ENCODE peak calls at places on chromosomes 4 and X, in six cellular contexts. Y, B, G, J, S and T are unnamed samples.

GRCh38 chrX:22041931-22042530 is 9.9 kb downstream of the PHEX start:
- DNase-seq in G (no peak), B (no peak), S (no peak), J (peak), Y (no peak), T (no peak)

GRCh38 chrX:104013158-104013557 is 350 bp downstream of the H2BW1 start:
- DNase-seq in Y (no peak), J (no peak), S (no peak), G (no peak), B (no peak), T (no peak)

GRCh38 chrX:16853537-16853936 is 16.6 kb downstream of the RBBP7 start:
- DNase-seq in J (no peak), Y (no peak), G (no peak), S (no peak), B (no peak), T (no peak)

GRCh38 chr4:24394041-24394440 is 190.3 kb downstream of the DHX15 start:
- DNase-seq in G (no peak), Y (no peak), J (peak), B (no peak), S (no peak), T (no peak)

GRCh38 chr4:171265190-171265818 is 547.9 kb upstream of the GALNTL6 start:
- DNase-seq in Y (no peak), S (no peak), J (no peak), B (no peak), G (no peak), T (no peak)

GRCh38 chr4:54318904-54319303 is 89.8 kb downstream of the PDGFRA start:
- DNase-seq in G (no peak), B (no peak), S (peak), Y (peak), J (peak), T (peak)

GRCh38 chr4:3599951-3600350 is 67.7 kb upstream of the LRPAP1 start:
- DNase-seq in B (no peak), G (no peak), Y (no peak), J (no peak), S (no peak), T (no peak)

GRCh38 chrX:112819013-112819635 is 21.5 kb downstream of the AMOT start:
- DNase-seq in G (no peak), S (no peak), Y (peak), B (no peak), J (peak), T (peak)

GRCh38 chr4:158805628-158806471 is 37.0 kb downstream of the FNIP2 start:
- DNase-seq in Y (peak), S (peak), J (no peak), G (no peak), B (no peak), T (no peak)

GRCh38 chr4:36041340-36041739 is 203.0 kb downstream of the ARAP2 start:
- DNase-seq in J (no peak), S (no peak), B (no peak), Y (no peak), G (no peak), T (no peak)

GRCh38 chrX:53280703-53281320 is 572 bp downstream of the IQSEC2 start:
- DNase-seq in B (peak), S (no peak), J (peak), G (no peak), Y (no peak), T (peak)

GRCh38 chrX:150547511-150548115 is 20.8 kb upstream of the MTM1 start:
- DNase-seq in Y (peak), J (peak), B (peak), S (no peak), G (no peak), T (peak)

GRCh38 chr4:26726655-26727387 is 133.8 kb upstream of the STIM2 start:
- DNase-seq in Y (no peak), S (no peak), B (no peak), J (no peak), G (no peak), T (no peak)

GRCh38 chr4:185227131-185227551 is 17.7 kb downstream of the SNX25 start:
- DNase-seq in B (no peak), G (no peak), S (no peak), Y (peak), J (no peak), T (no peak)

GRCh38 chr4:165368567-165368966 is 10.2 kb upstream of the CPE start:
- DNase-seq in B (no peak), Y (no peak), G (no peak), S (no peak), J (no peak), T (no peak)

GRCh38 chrX:153782324-153782723 is 1.5 kb downstream of the SRPK3 start:
- DNase-seq in B (no peak), Y (no peak), J (no peak), S (no peak), G (no peak), T (no peak)

GRCh38 chrX:19698125-19698524 is 182.8 kb upstream of the MAP3K15 start:
- DNase-seq in G (no peak), S (no peak), J (peak), B (peak), Y (no peak), T (peak)

GRCh38 chr4:54545663-54546424 is 111.9 kb upstream of the KIT start:
- DNase-seq in S (no peak), Y (no peak), B (no peak), J (peak), G (no peak), T (no peak)

GRCh38 chr4:137700751-137701150 is 168.5 kb upstream of the PCDH18 start:
- DNase-seq in Y (no peak), J (no peak), G (no peak), S (no peak), B (no peak), T (no peak)

GRCh38 chrX:10579018-10579752 is 41.2 kb downstream of the MID1 start:
- DNase-seq in Y (peak), G (no peak), B (no peak), J (peak), S (no peak), T (peak)

GRCh38 chr4:23374280-23374679 is 515.6 kb downstream of the PPARGC1A start:
- DNase-seq in S (no peak), B (no peak), G (no peak), Y (peak), J (no peak), T (no peak)

GRCh38 chr4:110630621-110631402 is 7.9 kb upstream of the PITX2 start:
- DNase-seq in J (no peak), Y (no peak), B (no peak), S (no peak), G (no peak), T (no peak)

GRCh38 chr4:158998624-158999023 is 104.3 kb upstream of the RAPGEF2 start:
- DNase-seq in Y (peak), J (peak), G (no peak), B (no peak), S (no peak), T (no peak)

GRCh38 chr4:4284827-4285618 is 4.9 kb downstream of the LYAR start:
- DNase-seq in J (peak), G (no peak), Y (peak), S (no peak), B (no peak), T (peak)

GRCh38 chr4:142365386-142365785 is 480.7 kb downstream of the INPP4B start:
- DNase-seq in B (no peak), S (no peak), G (no peak), Y (no peak), J (peak), T (no peak)

GRCh38 chr4:100988876-100989275 is 358.4 kb downstream of the PPP3CA start:
- DNase-seq in B (no peak), J (peak), Y (no peak), G (no peak), S (no peak), T (no peak)

GRCh38 chrX:42248226-42248625 is 324.9 kb upstream of the CASK start:
- DNase-seq in G (no peak), S (peak), J (no peak), B (no peak), Y (no peak), T (no peak)

GRCh38 chrX:130097507-130098201 is 12.6 kb downstream of the ELF4 start:
- DNase-seq in S (no peak), B (no peak), Y (peak), G (no peak), J (no peak), T (no peak)

GRCh38 chr4:146186556-146186955 is 11.0 kb downstream of the LSM6 start:
- DNase-seq in G (no peak), Y (no peak), S (no peak), J (no peak), B (no peak), T (no peak)

GRCh38 chr4:147136308-147136707 is 190.6 kb upstream of the TTC29 start:
- DNase-seq in S (no peak), Y (peak), G (no peak), J (no peak), B (no peak), T (peak)

GRCh38 chrX:115560978-115561604 is at the start of gene PLS3:
- DNase-seq in G (no peak), Y (peak), B (peak), S (no peak), J (peak), T (peak)

GRCh38 chrX:72569786-72570185 is 2.9 kb downstream of the HDAC8 start:
- DNase-seq in Y (no peak), J (peak), B (no peak), S (no peak), G (no peak), T (peak)

GRCh38 chr4:74932832-74933561 is at the start of gene PARM1:
- DNase-seq in B (peak), J (peak), S (peak), Y (peak), G (no peak), T (peak)

GRCh38 chrX:132490086-132490419 is 1.2 kb upstream of the MBNL3 start:
- DNase-seq in G (no peak), J (no peak), S (no peak), B (no peak), Y (no peak), T (no peak)

DNA sequence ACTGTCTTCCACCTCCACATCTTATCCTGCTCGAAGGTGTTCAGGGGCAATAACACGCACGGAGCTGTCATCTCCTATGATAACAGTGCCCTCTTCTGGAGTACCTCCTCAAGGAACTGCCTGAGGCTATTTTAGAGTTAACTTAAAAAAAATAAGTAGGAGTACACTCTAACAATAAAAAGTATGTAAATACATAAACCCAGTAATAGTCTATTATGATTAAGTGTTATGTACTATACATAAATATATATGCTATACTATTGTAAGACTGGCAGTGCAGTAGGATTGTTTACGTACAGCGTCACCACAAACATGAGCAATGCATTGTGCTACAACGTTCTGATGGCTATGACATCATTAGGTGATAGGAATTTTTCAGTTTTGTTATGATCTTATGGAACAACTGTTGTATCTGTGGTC is 34.5 kb upstream of the TLR2 start:
- DNase-seq in S (no peak), G (no peak), J (peak), Y (peak), B (no peak), T (no peak)
- TF ChIP-seq CTCF in S (no peak), G (peak), J (peak), Y (no peak), B (no peak), T (no peak)

DNA sequence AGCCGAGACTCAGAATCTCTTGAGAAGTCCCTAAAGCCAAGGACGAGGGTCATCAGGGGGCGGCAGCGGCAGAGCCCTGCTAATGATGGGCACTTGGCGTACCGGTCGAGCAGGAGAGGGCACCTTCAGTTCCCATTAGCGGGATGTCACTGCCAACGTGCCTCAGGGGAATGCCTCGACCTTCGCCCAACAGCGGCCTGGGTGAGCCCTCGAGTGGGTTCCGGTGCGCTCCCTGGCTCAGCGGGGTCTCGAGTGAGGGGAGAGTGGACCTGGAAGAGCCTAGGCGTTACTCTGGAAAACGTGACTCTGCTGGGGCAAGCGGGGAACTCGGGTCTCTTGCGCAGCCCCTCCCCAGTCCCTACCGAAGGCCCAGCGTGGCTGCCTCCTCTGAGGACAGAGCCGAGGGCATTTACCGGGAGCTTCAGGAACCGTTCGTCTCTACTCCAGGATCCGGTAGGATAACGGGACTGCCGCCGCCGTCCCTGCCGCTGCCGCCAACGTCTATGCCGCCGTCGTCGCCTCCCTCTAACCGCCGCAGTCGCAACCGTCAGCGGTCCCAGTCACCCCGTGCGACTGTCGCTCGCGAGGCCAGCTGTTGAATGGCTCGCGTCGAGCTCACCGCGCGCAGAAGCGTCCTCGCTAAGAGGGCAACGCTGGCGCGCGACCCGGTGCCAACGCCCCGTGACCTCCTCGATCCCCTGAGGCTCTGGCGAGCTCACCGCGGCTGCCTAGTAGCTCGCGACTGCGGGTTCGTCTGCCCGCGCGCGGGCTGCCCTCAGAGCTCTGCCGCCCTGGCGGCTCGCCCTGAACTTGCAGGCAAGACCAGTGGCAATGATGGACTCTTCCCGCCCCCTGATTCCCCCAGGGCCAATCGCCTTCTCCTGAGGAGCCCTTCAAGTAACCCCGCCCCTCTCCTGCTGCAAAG is 37.1 kb downstream of the PGRMC1 start:
- DNase-seq in J (peak), B (no peak), Y (peak), G (no peak), S (no peak), T (peak)
- TF ChIP-seq CTCF in J (peak), B (no peak), Y (no peak), G (no peak), S (no peak), T (peak)

GRCh38 chr4:180541678-180542077 is 1701.5 kb upstream of the TENM3 start:
- DNase-seq in G (no peak), S (no peak), B (no peak), J (no peak), Y (no peak), T (no peak)

GRCh38 chr4:180542445-180543100 is 1700.6 kb upstream of the TENM3 start:
- DNase-seq in G (no peak), B (no peak), J (no peak), Y (peak), S (no peak), T (no peak)

GRCh38 chr4:180538384-180539052 is 1704.7 kb upstream of the TENM3 start:
- DNase-seq in G (no peak), S (no peak), J (no peak), B (no peak), Y (no peak), T (no peak)

DNA sequence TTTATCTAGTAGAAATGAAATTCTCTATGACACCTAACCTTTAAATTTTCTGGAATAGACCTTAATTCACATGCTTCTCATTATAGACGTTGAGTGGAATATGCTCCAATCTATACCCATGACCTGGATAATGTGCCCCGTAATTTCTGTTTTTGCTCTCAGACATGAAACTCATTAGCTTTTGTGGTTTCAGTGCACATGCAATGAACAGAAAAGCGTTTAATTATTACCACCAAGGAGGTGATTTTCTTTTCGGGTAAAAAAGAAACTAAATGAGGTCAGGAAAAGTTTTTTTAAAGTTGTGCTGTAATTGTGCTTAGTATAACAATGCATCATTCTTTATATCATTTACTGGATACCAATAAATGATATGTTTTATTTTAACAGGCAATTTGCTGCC is 1703.9 kb upstream of the TENM3 start:
- DNase-seq in G (peak), S (no peak), J (no peak), B (no peak), Y (no peak), T (no peak)
- TF ChIP-seq CTCF in G (no peak), S (no peak), J (no peak), B (no peak), Y (no peak), T (no peak)

GRCh38 chrX:64570204-64570603 is 175.0 kb upstream of the MTMR8 start:
- DNase-seq in Y (no peak), J (no peak), B (no peak), S (no peak), G (no peak), T (no peak)
- TF ChIP-seq CTCF in Y (peak), J (no peak), B (no peak), S (no peak), G (no peak), T (peak)

GRCh38 chr4:73617256-73617655 is 3.0 kb downstream of the RASSF6 start:
- DNase-seq in J (no peak), G (no peak), B (no peak), S (no peak), Y (no peak), T (no peak)
- TF ChIP-seq CTCF in J (no peak), G (no peak), B (no peak), S (no peak), Y (no peak), T (no peak)